ENCODE peak calls at places on chromosomes 16 and 17, in six cellular contexts. B, Q, S, K, F and O are unnamed samples.

GRCh38 chr16:69781118-69781517 is 19.0 kb downstream of the WWP2 start:
- DNase-seq in B (no peak), Q (no peak), S (no peak), K (no peak), F (no peak), O (no peak)

GRCh38 chr16:89037261-89038152 is 56.1 kb upstream of the ACSF3 start:
- DNase-seq in B (no peak), Q (no peak), S (peak), K (peak), F (no peak), O (no peak)

GRCh38 chr16:67733734-67734470 is 14.8 kb upstream of the GFOD2 start:
- DNase-seq in B (no peak), Q (no peak), S (no peak), K (no peak), F (no peak), O (no peak)

GRCh38 chr16:19348578-19349315 is 63.2 kb downstream of the CLEC19A start:
- DNase-seq in B (no peak), Q (no peak), S (no peak), K (no peak), F (no peak), O (no peak)

GRCh38 chr17:57021226-57021940 is 43.5 kb downstream of the SCPEP1 start:
- DNase-seq in B (peak), Q (no peak), S (no peak), K (no peak), F (no peak), O (no peak)

GRCh38 chr16:69927056-69927757 is 23.9 kb upstream of the CLEC18A start:
- DNase-seq in B (no peak), Q (peak), S (peak), K (peak), F (no peak), O (no peak)

GRCh38 chr16:66364117-66364958 is 2.2 kb upstream of the CDH5 start:
- DNase-seq in B (no peak), Q (no peak), S (peak), K (peak), F (no peak), O (no peak)

GRCh38 chr16:20612551-20613470 is 36.6 kb upstream of the ACSM2B start:
- DNase-seq in B (peak), Q (no peak), S (no peak), K (peak), F (no peak), O (no peak)

GRCh38 chr16:6493555-6493954 is 839.1 kb upstream of the RBFOX1 start:
- DNase-seq in B (no peak), Q (no peak), S (no peak), K (no peak), F (no peak), O (no peak)

GRCh38 chr16:66509576-66509975 is 40.3 kb downstream of the TK2 start:
- DNase-seq in B (no peak), Q (no peak), S (no peak), K (no peak), F (no peak), O (no peak)

GRCh38 chr17:311119-311848 is 41.3 kb downstream of the RPH3AL start:
- DNase-seq in B (no peak), Q (no peak), S (no peak), K (peak), F (no peak), O (no peak)

GRCh38 chr16:55116165-55116894 is 185.7 kb downstream of the IRX5 start:
- DNase-seq in B (no peak), Q (peak), S (no peak), K (no peak), F (peak), O (peak)

GRCh38 chr17:80152057-80152831 is 5.3 kb upstream of the EIF4A3 start:
- DNase-seq in B (no peak), Q (peak), S (peak), K (no peak), F (no peak), O (no peak)

GRCh38 chr16:81337097-81337496 is 22.3 kb downstream of the GAN start:
- DNase-seq in B (no peak), Q (no peak), S (peak), K (no peak), F (no peak), O (no peak)

GRCh38 chr17:17366941-17367885 is 64.0 kb downstream of the NT5M start:
- DNase-seq in B (no peak), Q (no peak), S (no peak), K (no peak), F (no peak), O (no peak)

GRCh38 chr17:28405632-28406477 is at the start of gene SLC46A1:
- DNase-seq in B (no peak), Q (no peak), S (peak), K (peak), F (no peak), O (no peak)

GRCh38 chr16:11439216-11439615 is 94.0 kb downstream of the RMI2 start:
- DNase-seq in B (no peak), Q (no peak), S (no peak), K (no peak), F (no peak), O (no peak)

GRCh38 chr16:67016143-67016542 is 12.8 kb upstream of the CBFB start:
- DNase-seq in B (no peak), Q (no peak), S (no peak), K (no peak), F (no peak), O (no peak)

DNA sequence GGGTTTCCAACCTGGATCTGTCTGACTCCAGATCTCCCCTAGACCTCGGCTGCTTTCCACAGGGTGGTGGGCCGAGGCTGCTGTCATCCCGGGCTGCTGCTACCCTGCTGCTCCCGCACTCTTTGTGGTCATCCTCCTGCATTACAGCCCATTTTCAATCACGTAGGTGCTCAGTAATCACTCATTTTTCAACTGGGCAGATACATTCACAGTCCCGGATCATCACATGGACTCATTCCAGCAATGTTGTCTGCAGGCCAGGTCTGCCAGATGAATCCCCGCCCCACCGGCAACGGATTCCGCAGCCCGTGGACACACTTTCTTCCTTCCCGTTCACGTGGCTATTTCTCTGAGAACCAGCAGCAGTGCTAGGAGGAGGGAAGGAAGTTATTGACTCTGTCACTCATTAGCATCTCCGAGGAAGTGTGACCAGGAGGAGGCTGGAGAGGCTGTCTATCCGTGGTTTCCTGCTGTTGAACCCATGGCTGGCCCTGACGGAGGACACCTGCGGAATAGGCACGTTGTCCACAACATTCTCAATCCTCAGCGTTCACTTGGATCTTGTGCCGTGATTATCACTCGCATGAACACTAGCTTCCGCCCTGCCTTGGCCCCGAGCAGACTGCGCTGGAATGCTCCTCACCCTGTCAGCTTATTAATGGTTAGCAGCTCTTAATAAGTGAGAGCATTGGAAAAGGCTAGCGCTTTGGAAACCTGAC is 14.7 kb upstream of the ZCCHC14 start:
- DNase-seq in B (no peak), Q (no peak), S (no peak), K (no peak), F (no peak), O (no peak)
- H3K4me3 ChIP-seq in B (no peak), Q (no peak), S (no peak), K (no peak), F (no peak), O (no peak)

DNA sequence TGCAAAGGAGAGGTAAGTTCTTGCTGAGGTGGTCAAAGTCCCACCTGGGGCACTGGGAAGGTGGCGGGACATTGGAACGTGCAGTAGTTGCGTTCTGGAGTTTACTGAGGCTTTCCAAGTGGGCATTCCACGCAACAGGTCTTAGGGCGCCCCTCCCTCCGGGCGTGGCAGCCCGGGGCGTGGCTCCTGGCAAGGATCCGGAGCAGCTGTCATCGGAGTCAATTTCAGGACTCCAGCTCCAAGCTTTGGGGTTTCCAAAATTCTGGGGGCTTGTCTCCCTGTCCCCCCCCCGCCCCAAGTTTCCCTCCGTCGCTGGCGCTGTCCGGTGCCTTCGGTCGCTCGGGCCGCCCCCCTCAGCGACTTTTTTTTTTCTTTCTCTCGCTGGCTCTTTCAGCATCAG is 43.1 kb upstream of the AMZ2 start:
- DNase-seq in B (no peak), Q (no peak), S (no peak), K (no peak), F (no peak), O (no peak)
- H3K4me3 ChIP-seq in B (peak), Q (peak), S (peak), K (peak), F (peak), O (peak)

DNA sequence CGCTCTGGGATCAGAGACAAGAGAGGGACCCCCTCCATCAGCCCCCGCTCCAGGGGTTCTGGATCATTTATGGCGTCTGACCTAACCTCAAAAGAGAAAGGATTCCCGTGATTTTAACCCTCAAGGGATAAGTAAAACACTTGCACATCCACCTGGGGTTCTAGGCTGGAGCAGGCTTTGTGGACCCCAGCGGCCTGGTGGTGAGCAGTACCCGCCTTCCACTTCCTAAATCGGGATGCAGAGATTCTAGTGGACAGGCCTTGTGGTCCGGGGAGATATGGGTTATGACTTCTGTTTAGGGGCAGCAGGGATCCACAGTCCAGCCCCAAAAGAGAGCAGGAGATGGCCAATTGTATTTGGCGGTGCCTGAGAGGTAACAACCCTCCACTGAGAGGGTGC is 684 bp upstream of the PITPNM3 start:
- DNase-seq in B (no peak), Q (no peak), S (no peak), K (no peak), F (no peak), O (no peak)
- H3K4me3 ChIP-seq in B (peak), Q (no peak), S (no peak), K (no peak), F (no peak), O (no peak)

GRCh38 chr16:14509055-14509454 is 121.0 kb downstream of the PARN start:
- DNase-seq in B (no peak), Q (no peak), S (peak), K (no peak), F (no peak), O (no peak)
- H3K4me3 ChIP-seq in B (no peak), Q (no peak), S (no peak), K (no peak), F (no peak), O (no peak)

GRCh38 chr16:31714899-31715504 is 158.6 kb upstream of the ZNF267 start:
- DNase-seq in B (no peak), Q (no peak), S (peak), K (no peak), F (no peak), O (no peak)
- H3K4me3 ChIP-seq in B (no peak), Q (no peak), S (no peak), K (no peak), F (no peak), O (no peak)

GRCh38 chr16:28537964-28538732 is 626 bp downstream of the NUPR1 start:
- DNase-seq in B (no peak), Q (no peak), S (no peak), K (no peak), F (no peak), O (no peak)
- H3K4me3 ChIP-seq in B (peak), Q (peak), S (peak), K (peak), F (peak), O (peak)

GRCh38 chr17:45408611-45409421 is 23.9 kb downstream of the ARHGAP27 start:
- DNase-seq in B (no peak), Q (no peak), S (no peak), K (no peak), F (no peak), O (no peak)

GRCh38 chr17:45409659-45410076 is 23.0 kb downstream of the ARHGAP27 start:
- DNase-seq in B (no peak), Q (no peak), S (no peak), K (no peak), F (no peak), O (no peak)

GRCh38 chr17:45411348-45412105 is 21.1 kb downstream of the ARHGAP27 start:
- DNase-seq in B (no peak), Q (no peak), S (no peak), K (no peak), F (no peak), O (no peak)

GRCh38 chr17:45413498-45413923 is 19.2 kb downstream of the ARHGAP27 start:
- DNase-seq in B (no peak), Q (no peak), S (no peak), K (peak), F (no peak), O (no peak)

DNA sequence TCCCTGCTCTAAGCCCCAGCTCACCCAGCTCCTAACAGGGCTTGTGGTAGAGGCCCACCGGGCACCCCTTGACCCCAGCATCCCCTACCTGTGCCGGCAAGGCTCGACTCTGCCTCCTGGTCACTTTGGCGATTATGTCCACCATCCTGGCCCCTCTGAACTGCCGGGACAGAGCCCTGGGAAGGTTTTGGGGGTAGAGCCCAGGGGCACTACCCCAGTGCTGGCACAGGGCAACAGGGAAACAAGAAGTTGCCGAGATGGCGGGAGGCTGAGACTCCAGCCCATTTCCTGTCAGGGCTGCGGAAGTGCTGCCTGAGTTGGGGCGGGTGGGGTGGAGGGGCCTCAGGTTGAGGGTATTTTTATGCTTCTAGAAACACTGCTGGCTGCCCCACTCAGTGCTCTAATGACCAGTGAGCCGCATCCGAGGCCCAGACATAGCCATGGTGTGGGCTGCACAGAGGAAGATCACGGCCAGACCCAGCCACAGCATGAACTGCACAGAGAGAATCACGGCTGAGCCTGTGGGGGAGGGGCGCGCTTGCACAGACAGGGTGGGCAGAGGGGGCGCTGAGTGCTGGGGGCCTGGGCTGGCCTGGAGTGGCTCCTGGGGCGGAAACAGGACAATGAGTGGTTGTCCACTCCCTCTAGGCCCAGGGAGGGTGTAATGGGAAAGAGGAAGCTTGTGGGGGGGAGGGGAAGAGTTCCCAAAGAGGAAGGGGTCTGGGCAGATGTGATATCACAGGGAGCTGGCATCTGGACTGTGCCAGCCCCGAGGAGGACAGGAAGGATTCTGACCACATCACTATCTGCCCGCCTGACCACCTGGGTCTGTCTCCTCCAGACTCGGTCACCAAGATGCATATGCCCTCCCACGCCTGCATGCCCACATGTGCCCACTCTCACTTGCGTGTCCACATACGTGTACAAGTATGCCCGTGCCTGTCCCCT is 22.3 kb downstream of the ARHGAP27 start:
- DNase-seq in B (no peak), Q (no peak), S (no peak), K (peak), F (no peak), O (no peak)
- H3K4me3 ChIP-seq in B (peak), Q (no peak), S (no peak), K (peak), F (no peak), O (no peak)

GRCh38 chr16:31009120-31009519 is 1.3 kb downstream of the STX1B start:
- DNase-seq in B (no peak), Q (no peak), S (no peak), K (no peak), F (no peak), O (no peak)

GRCh38 chr16:31008154-31008950 is 2.1 kb downstream of the STX1B start:
- DNase-seq in B (no peak), Q (no peak), S (peak), K (no peak), F (no peak), O (no peak)

GRCh38 chr16:31010943-31011342 is 505 bp upstream of the STX1B start:
- DNase-seq in B (no peak), Q (no peak), S (no peak), K (no peak), F (no peak), O (no peak)

GRCh38 chr16:31009894-31010293 is 544 bp downstream of the STX1B start:
- DNase-seq in B (no peak), Q (no peak), S (no peak), K (no peak), F (no peak), O (no peak)

GRCh38 chr16:31010539-31010938 is at the start of gene STX1B:
- DNase-seq in B (no peak), Q (no peak), S (no peak), K (no peak), F (no peak), O (no peak)
- H3K4me3 ChIP-seq in B (peak), Q (peak), S (no peak), K (no peak), F (peak), O (peak)